ENCODE peak calls at places on chromosomes 16 and 17, in eight cellular contexts. E, S, P, N, X, U, T and Y are unnamed samples.

GRCh38 chr17:63703029-63703428 is 3.1 kb upstream of the LIMD2 start:
- DNase-seq in S (no peak), U (no peak), E (no peak), X (no peak), P (no peak), T (no peak), N (no peak), Y (no peak)

GRCh38 chr17:4249452-4250029 is 14.2 kb downstream of the ANKFY1 start:
- DNase-seq in E (no peak), T (no peak), X (peak), S (no peak), P (no peak), U (no peak), N (no peak), Y (no peak)

GRCh38 chr17:78940241-78940640 is 15.1 kb upstream of the TIMP2 start:
- DNase-seq in N (no peak), P (no peak), S (no peak), E (no peak), T (no peak), X (no peak), U (no peak), Y (no peak)

GRCh38 chr17:11928436-11928835 is 68.8 kb downstream of the ZNF18 start:
- DNase-seq in P (no peak), E (no peak), U (no peak), N (no peak), S (no peak), T (no peak), X (no peak), Y (peak)

GRCh38 chr17:82237083-82237745 is 8.4 kb downstream of the SLC16A3 start:
- DNase-seq in T (no peak), S (no peak), U (no peak), P (peak), N (peak), E (no peak), X (no peak), Y (no peak)

GRCh38 chr17:42507671-42508070 is 28.4 kb upstream of the NAGLU start:
- DNase-seq in E (no peak), P (no peak), X (no peak), U (no peak), N (no peak), T (no peak), S (no peak), Y (no peak)

GRCh38 chr17:62824290-62825135 is 16.4 kb upstream of the MARCHF10 start:
- DNase-seq in S (peak), T (no peak), N (no peak), X (peak), E (no peak), P (no peak), U (no peak), Y (no peak)

GRCh38 chr17:51612692-51613091 is 352.3 kb downstream of the UTP18 start:
- DNase-seq in P (no peak), S (no peak), E (no peak), N (no peak), X (no peak), T (no peak), U (no peak), Y (no peak)

GRCh38 chr16:30700491-30700890 is 1.5 kb downstream of the SRCAP start:
- DNase-seq in T (no peak), N (no peak), E (no peak), P (peak), S (no peak), X (peak), U (no peak), Y (no peak)

GRCh38 chr16:89623511-89624232 is 10.2 kb downstream of the DPEP1 start:
- DNase-seq in T (no peak), E (no peak), N (no peak), P (no peak), X (no peak), S (no peak), U (no peak), Y (no peak)

GRCh38 chr17:2814499-2815341 is 18.5 kb downstream of the RAP1GAP2 start:
- DNase-seq in S (no peak), U (peak), P (no peak), T (no peak), X (peak), E (peak), N (no peak), Y (no peak)

GRCh38 chr17:63439682-63440081 is 6.4 kb downstream of the CYB561 start:
- DNase-seq in E (no peak), X (peak), U (no peak), N (no peak), T (no peak), S (no peak), P (no peak), Y (no peak)

GRCh38 chr16:101586-101985 is 23.6 kb downstream of the MPG start:
- DNase-seq in E (no peak), P (no peak), T (no peak), S (no peak), N (no peak), X (no peak), U (no peak), Y (no peak)

GRCh38 chr17:73455050-73455687 is 143.4 kb upstream of the CDC42EP4 start:
- DNase-seq in T (peak), N (no peak), E (peak), U (no peak), S (no peak), P (no peak), X (no peak), Y (peak)

GRCh38 chr17:73719588-73720071 is 75.4 kb upstream of the SDK2 start:
- DNase-seq in P (peak), U (no peak), X (no peak), T (no peak), E (peak), S (no peak), N (no peak), Y (no peak)

GRCh38 chr16:25905810-25906209 is 214.1 kb downstream of the HS3ST4 start:
- DNase-seq in N (no peak), X (no peak), U (no peak), T (no peak), E (no peak), S (no peak), P (no peak), Y (no peak)

GRCh38 chr17:16352838-16353701 is at the start of gene CENPV:
- DNase-seq in T (peak), N (peak), E (peak), X (peak), S (peak), U (peak), P (peak), Y (no peak)

GRCh38 chr16:69481901-69482341 is 57.5 kb downstream of the CYB5B start:
- DNase-seq in S (no peak), P (peak), T (peak), X (peak), U (peak), E (peak), N (peak), Y (peak)

GRCh38 chr17:67942810-67943209 is 53.5 kb downstream of the C17orf58 start:
- DNase-seq in U (no peak), E (no peak), S (no peak), N (no peak), X (no peak), P (no peak), T (no peak), Y (no peak)

GRCh38 chr17:63838586-63839184 is 3.8 kb downstream of the SMARCD2 start:
- DNase-seq in S (no peak), E (peak), P (peak), X (no peak), T (peak), N (peak), U (peak), Y (peak)

GRCh38 chr17:79020631-79021301 is 3.2 kb upstream of the C1QTNF1 start:
- DNase-seq in X (no peak), P (no peak), N (peak), U (no peak), S (no peak), E (no peak), T (no peak), Y (no peak)

GRCh38 chr16:4113358-4114256 is 2.6 kb downstream of the ADCY9 start:
- DNase-seq in X (no peak), U (no peak), E (no peak), N (no peak), P (no peak), T (no peak), S (no peak), Y (no peak)
- H3K4me3 ChIP-seq in X (peak), U (peak), E (no peak), N (peak), P (peak), T (peak), S (no peak), Y (no peak)

DNA sequence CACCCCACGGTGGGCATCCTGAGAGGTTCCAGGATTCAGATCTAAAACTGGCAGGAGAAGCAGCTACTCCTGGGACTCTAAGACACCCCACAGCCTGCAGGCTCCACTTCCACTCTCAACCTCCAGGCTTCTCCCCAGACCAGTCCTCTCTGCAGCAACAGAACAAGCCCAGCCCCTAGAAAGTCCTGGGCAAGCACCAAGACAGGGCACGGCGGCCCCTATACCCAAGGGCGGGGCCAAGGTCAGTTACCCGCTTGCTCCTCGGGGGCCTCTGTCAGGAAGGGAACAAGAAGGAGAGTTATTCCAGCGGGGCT is 62.8 kb downstream of the MYO18A start:
- DNase-seq in E (no peak), T (no peak), U (no peak), S (no peak), X (no peak), N (no peak), P (no peak), Y (no peak)
- TF ChIP-seq CTCF in E (no peak), T (no peak), U (no peak), S (no peak), X (no peak), N (no peak), P (no peak), Y (no peak)

DNA sequence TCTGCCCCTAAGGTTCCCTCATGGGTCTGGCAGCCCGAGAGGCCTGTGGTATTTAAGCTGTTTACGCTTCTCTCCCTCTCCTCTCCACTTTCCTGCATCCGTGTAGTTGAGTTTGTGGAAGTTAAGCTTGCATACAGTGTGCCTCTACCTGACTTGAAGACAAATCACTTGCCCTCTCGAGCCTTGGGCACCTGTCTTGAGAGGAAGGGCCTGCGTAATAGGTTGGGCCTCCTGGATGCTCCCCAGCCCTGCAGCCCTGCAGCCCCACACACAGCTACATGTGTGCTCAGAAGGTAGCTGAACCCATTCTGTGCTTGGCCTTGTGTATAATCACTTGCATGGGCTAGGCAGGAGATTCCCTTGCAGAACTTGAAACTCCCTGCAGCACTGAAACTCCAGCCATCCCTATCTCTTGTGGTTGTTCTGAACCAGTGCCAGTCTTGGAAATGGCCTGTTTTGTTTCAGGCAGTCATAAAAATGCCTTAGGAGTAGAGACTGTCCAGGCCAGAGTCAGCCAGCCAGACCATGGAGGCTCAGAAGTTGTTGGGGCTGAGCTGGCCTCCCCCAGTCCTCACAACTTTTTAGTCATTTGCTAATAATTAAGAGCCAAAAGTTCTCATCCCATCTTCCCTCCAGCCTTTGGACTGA is 134.6 kb downstream of the CLEC16A start:
- DNase-seq in S (no peak), P (no peak), E (peak), T (no peak), N (peak), U (no peak), X (peak), Y (no peak)
- H3K4me3 ChIP-seq in S (no peak), P (no peak), E (no peak), T (no peak), N (no peak), U (no peak), X (no peak), Y (no peak)

GRCh38 chr17:71234349-71234748 is 886.5 kb upstream of the SOX9 start:
- DNase-seq in E (no peak), S (no peak), N (no peak), U (no peak), T (no peak), P (no peak), X (no peak), Y (no peak)

GRCh38 chr17:71232801-71233559 is 887.8 kb upstream of the SOX9 start:
- DNase-seq in U (no peak), N (no peak), S (no peak), X (peak), P (no peak), T (no peak), E (no peak), Y (no peak)

GRCh38 chr17:71237903-71238538 is 882.8 kb upstream of the SOX9 start:
- DNase-seq in N (no peak), U (no peak), S (no peak), T (no peak), P (no peak), X (peak), E (no peak), Y (peak)
- TF ChIP-seq CTCF in N (no peak), U (no peak), S (peak), T (no peak), P (no peak), X (peak), E (no peak), Y (peak)